ENCODE peak calls at places on chromosomes 3 and 15, in seven cellular contexts. One of them, this sample, is unnamed.

GRCh38 chr3:159499031-159499793 is 489.4 kb upstream of the IL12A start:
- DNase-seq in NCI-H460: no peak
- DNase-seq in NB4: no peak
- DNase-seq in uterus: no peak
- DNase-seq in NCI-H1930: no peak
- DNase-seq in naive thymus-derived CD8-positive, alpha-beta T cell: no peak
- DNase-seq in AML-193: no peak
- DNase-seq in this sample: no peak

GRCh38 chr15:52337198-52337853 is 41.7 kb upstream of the MYO5C start:
- DNase-seq in NB4: no peak
- DNase-seq in uterus: no peak
- DNase-seq in AML-193: no peak
- DNase-seq in NCI-H1930: no peak
- DNase-seq in NCI-H460: no peak
- DNase-seq in naive thymus-derived CD8-positive, alpha-beta T cell: no peak
- DNase-seq in this sample: no peak

GRCh38 chr3:63791974-63792373 is 27.1 kb upstream of the C3orf49 start:
- DNase-seq in NCI-H460: peak; percentile 20
- DNase-seq in NCI-H1930: no peak
- DNase-seq in uterus: no peak
- DNase-seq in AML-193: peak; percentile 18
- DNase-seq in NB4: peak; percentile 25
- DNase-seq in naive thymus-derived CD8-positive, alpha-beta T cell: no peak
- DNase-seq in this sample: no peak

GRCh38 chr3:8307545-8308110 is 194.0 kb upstream of the LMCD1 start:
- DNase-seq in uterus: no peak
- DNase-seq in NCI-H460: no peak
- DNase-seq in NCI-H1930: no peak
- DNase-seq in AML-193: no peak
- DNase-seq in naive thymus-derived CD8-positive, alpha-beta T cell: no peak
- DNase-seq in NB4: no peak
- DNase-seq in this sample: no peak

GRCh38 chr3:106687905-106688304 is 689.3 kb upstream of the CCDC54 start:
- DNase-seq in NCI-H460: no peak
- DNase-seq in NCI-H1930: no peak
- DNase-seq in NB4: no peak
- DNase-seq in uterus: no peak
- DNase-seq in naive thymus-derived CD8-positive, alpha-beta T cell: no peak
- DNase-seq in AML-193: no peak
- DNase-seq in this sample: no peak

GRCh38 chr15:27028836-27029482 is 58.0 kb downstream of the GABRG3 start:
- DNase-seq in uterus: no peak
- DNase-seq in NB4: no peak
- DNase-seq in naive thymus-derived CD8-positive, alpha-beta T cell: no peak
- DNase-seq in NCI-H1930: no peak
- DNase-seq in AML-193: no peak
- DNase-seq in NCI-H460: peak; percentile 1
- DNase-seq in this sample: no peak

GRCh38 chr3:41175365-41175764 is 23.9 kb upstream of the CTNNB1 start:
- DNase-seq in NCI-H1930: no peak
- DNase-seq in uterus: no peak
- DNase-seq in NB4: peak; percentile 17
- DNase-seq in naive thymus-derived CD8-positive, alpha-beta T cell: no peak
- DNase-seq in AML-193: no peak
- DNase-seq in NCI-H460: no peak
- DNase-seq in this sample: no peak

GRCh38 chr15:39919740-39920509 is at the start of gene GPR176:
- DNase-seq in NCI-H1930: no peak
- DNase-seq in uterus: peak; percentile 41
- DNase-seq in NB4: no peak
- DNase-seq in AML-193: no peak
- DNase-seq in NCI-H460: no peak
- DNase-seq in naive thymus-derived CD8-positive, alpha-beta T cell: peak; percentile 27
- DNase-seq in this sample: peak; percentile 76

GRCh38 chr15:91627473-91628309 is 225.8 kb upstream of the SLCO3A1 start:
- DNase-seq in NCI-H1930: no peak
- DNase-seq in NB4: no peak
- DNase-seq in NCI-H460: no peak
- DNase-seq in naive thymus-derived CD8-positive, alpha-beta T cell: no peak
- DNase-seq in uterus: no peak
- DNase-seq in AML-193: no peak
- DNase-seq in this sample: no peak

GRCh38 chr15:51499379-51499976 is 123.1 kb downstream of the DMXL2 start:
- DNase-seq in naive thymus-derived CD8-positive, alpha-beta T cell: no peak
- DNase-seq in NB4: peak; percentile 45
- DNase-seq in NCI-H1930: no peak
- DNase-seq in uterus: no peak
- DNase-seq in AML-193: peak; percentile 18
- DNase-seq in NCI-H460: peak; percentile 31
- DNase-seq in this sample: peak; percentile 41

GRCh38 chr15:25176991-25177954 is 222.5 kb downstream of the SNRPN start:
- DNase-seq in NCI-H460: no peak
- DNase-seq in naive thymus-derived CD8-positive, alpha-beta T cell: no peak
- DNase-seq in AML-193: no peak
- DNase-seq in uterus: peak; percentile 7
- DNase-seq in NB4: no peak
- DNase-seq in NCI-H1930: no peak
- DNase-seq in this sample: no peak

GRCh38 chr15:25727867-25728600 is 135.1 kb downstream of the ATP10A start:
- DNase-seq in AML-193: no peak
- DNase-seq in NCI-H460: no peak
- DNase-seq in NCI-H1930: no peak
- DNase-seq in naive thymus-derived CD8-positive, alpha-beta T cell: no peak
- DNase-seq in uterus: no peak
- DNase-seq in NB4: no peak
- DNase-seq in this sample: no peak

GRCh38 chr3:48270306-48270705 is 29.4 kb downstream of the ZNF589 start:
- DNase-seq in AML-193: no peak
- DNase-seq in NCI-H460: no peak
- DNase-seq in NCI-H1930: no peak
- DNase-seq in NB4: no peak
- DNase-seq in uterus: no peak
- DNase-seq in naive thymus-derived CD8-positive, alpha-beta T cell: no peak
- DNase-seq in this sample: no peak

GRCh38 chr3:125157183-125157582 is 55.4 kb downstream of the SLC12A8 start:
- DNase-seq in NB4: no peak
- DNase-seq in naive thymus-derived CD8-positive, alpha-beta T cell: no peak
- DNase-seq in NCI-H1930: no peak
- DNase-seq in uterus: no peak
- DNase-seq in NCI-H460: no peak
- DNase-seq in AML-193: no peak
- DNase-seq in this sample: no peak

GRCh38 chr15:90261811-90262210 is 3.7 kb upstream of the NGRN start:
- DNase-seq in NCI-H460: no peak
- DNase-seq in NCI-H1930: no peak
- DNase-seq in naive thymus-derived CD8-positive, alpha-beta T cell: no peak
- DNase-seq in NB4: no peak
- DNase-seq in uterus: no peak
- DNase-seq in AML-193: no peak
- DNase-seq in this sample: no peak

This sample was measured in SW 1271.